ENCODE peak calls at places on chromosomes 3 and 15, in four cellular contexts. M is pancreas, X is glutamatergic neuron, C is HFF-Myc. A is an unnamed sample.

GRCh38 chr15:53872410-53872809 is 105.8 kb upstream of the UNC13C start:
- DNase-seq in C (no peak), X (no peak), M (no peak), A (no peak)

GRCh38 chr3:167705840-167706239 is 28.9 kb downstream of the PDCD10 start:
- DNase-seq in C (no peak), M (no peak), X (no peak), A (no peak)

GRCh38 chr3:149808209-149808829 is 4.7 kb upstream of the RNF13 start:
- DNase-seq in X (peak; percentile 73), M (peak; percentile 66), C (peak; percentile 63), A (peak; percentile 60)

GRCh38 chr3:129289201-129289921 is 10.7 kb downstream of the HMCES start:
- DNase-seq in C (peak; percentile 26), M (no peak), X (no peak), A (no peak)

GRCh38 chr3:24354230-24354629 is 140.4 kb downstream of the THRB start:
- DNase-seq in C (no peak), M (no peak), X (no peak), A (no peak)

GRCh38 chr15:94056314-94056713 is 175.0 kb upstream of the MCTP2 start:
- DNase-seq in C (no peak), X (no peak), M (no peak), A (no peak)

GRCh38 chr3:123780656-123781055 is 103.5 kb downstream of the MYLK start:
- DNase-seq in M (no peak), C (no peak), X (no peak), A (no peak)

GRCh38 chr3:188993140-188993539 is 178.6 kb upstream of the TPRG1 start:
- DNase-seq in X (no peak), C (no peak), M (no peak), A (no peak)

GRCh38 chr15:64246364-64247189 is 83.8 kb upstream of the PPIB start:
- DNase-seq in C (peak; percentile 88), X (no peak), M (no peak), A (no peak)

GRCh38 chr3:23442598-23443383 is 239.7 kb downstream of the UBE2E2 start:
- DNase-seq in X (no peak), C (peak; percentile 53), M (no peak), A (no peak)

GRCh38 chr15:78087944-78088772 is 4.2 kb upstream of the SH2D7 start:
- DNase-seq in X (no peak), M (no peak), C (no peak), A (no peak)

GRCh38 chr3:138031536-138031935 is 21.6 kb downstream of the CLDN18 start:
- DNase-seq in C (no peak), X (no peak), M (no peak), A (no peak)

GRCh38 chr3:45199837-45200648 is 26.0 kb downstream of the TMEM158 start:
- DNase-seq in M (no peak), X (no peak), C (peak; percentile 86), A (no peak)

GRCh38 chr3:144865886-144866285 is 894.3 kb downstream of the DIPK2A start:
- DNase-seq in C (no peak), M (no peak), X (no peak), A (no peak)

DNA sequence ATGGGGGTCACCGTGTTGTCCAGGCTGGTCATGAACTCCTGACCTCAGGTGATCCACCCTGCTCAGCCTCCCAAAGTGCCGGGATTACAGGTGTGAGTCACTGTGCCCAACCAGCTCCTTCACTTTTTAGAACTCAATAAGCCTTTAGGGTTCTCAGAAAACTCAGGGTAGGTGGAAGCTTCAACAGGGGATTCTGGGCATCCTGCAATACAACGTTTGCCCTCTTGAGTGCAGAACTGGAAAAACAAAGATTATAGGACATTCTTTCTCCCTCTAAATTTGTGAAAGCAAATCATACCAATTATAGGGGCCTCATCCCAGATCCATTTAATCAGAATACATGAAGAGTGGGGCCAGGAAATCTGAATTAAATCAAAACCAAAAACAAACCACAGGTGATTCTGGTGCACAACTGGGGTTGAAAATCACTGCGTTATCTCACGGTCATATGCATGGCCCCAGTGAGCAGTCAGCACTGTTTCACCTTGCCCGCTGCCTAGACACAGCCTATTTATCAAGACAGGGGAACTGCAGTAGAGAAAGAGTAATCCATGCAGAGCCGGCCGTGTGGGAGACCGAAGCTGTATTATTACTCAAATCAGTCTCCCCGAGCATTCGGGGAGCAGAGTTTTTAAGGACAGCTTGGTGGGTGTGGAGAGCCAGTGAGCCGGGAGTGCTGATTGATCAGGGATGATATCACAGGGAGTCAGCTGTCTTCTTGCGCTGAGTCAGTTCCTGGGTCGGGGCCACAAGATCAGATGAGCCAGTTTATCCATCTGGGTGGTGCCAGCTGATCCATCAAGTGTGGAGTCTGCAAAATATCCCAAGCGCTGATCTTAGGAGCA is 58.4 kb downstream of the TMEM44 start:
- DNase-seq in X (no peak), C (no peak), M (no peak), A (no peak)
- TF ChIP-seq CTCF in X (peak; percentile 14), C (peak; percentile 9), M (no peak), A (no peak)

GRCh38 chr15:39887832-39888231 is 32.2 kb downstream of the GPR176 start:
- DNase-seq in X (no peak), C (no peak), M (no peak), A (no peak)
- TF ChIP-seq CTCF in X (no peak), C (peak; percentile 43), M (peak; percentile 11), A (no peak)

GRCh38 chr15:85334241-85334640 is 46.2 kb upstream of the AKAP13 start:
- DNase-seq in C (no peak), M (no peak), X (no peak), A (no peak)

GRCh38 chr15:85329561-85330421 is 50.6 kb upstream of the AKAP13 start:
- DNase-seq in C (peak; percentile 92), M (no peak), X (no peak), A (no peak)

GRCh38 chr15:85331666-85332261 is 48.6 kb upstream of the AKAP13 start:
- DNase-seq in X (no peak), M (no peak), C (no peak), A (no peak)

GRCh38 chr15:85333132-85333831 is 47.1 kb upstream of the AKAP13 start:
- DNase-seq in X (no peak), C (peak; percentile 83), M (no peak), A (no peak)

GRCh38 chr15:85330941-85331588 is 49.3 kb upstream of the AKAP13 start:
- DNase-seq in C (peak; percentile 88), X (peak; percentile 73), M (peak; percentile 72), A (peak; percentile 68)
- TF ChIP-seq CTCF in C (peak; percentile 94), X (peak; percentile 63), M (peak; percentile 42), A (peak; percentile 79)

GRCh38 chr3:126939347-126939735 is 43.6 kb upstream of the PLXNA1 start:
- DNase-seq in M (no peak), X (no peak), C (no peak), A (no peak)
- TF ChIP-seq CTCF in M (no peak), X (no peak), C (no peak), A (peak; percentile 25)

GRCh38 chr3:177195941-177196472 is 1.3 kb downstream of the TBL1XR1 start:
- DNase-seq in M (no peak), X (no peak), C (no peak), A (no peak)

GRCh38 chr3:177197934-177198484 is 727 bp upstream of the TBL1XR1 start:
- DNase-seq in M (no peak), C (no peak), X (no peak), A (no peak)

GRCh38 chr3:177197041-177197933 is at the start of gene TBL1XR1:
- DNase-seq in M (peak; percentile 95), C (peak; percentile 77), X (peak; percentile 91), A (peak; percentile 84)

GRCh38 chr3:177195242-177195940 is 1.9 kb downstream of the TBL1XR1 start:
- DNase-seq in C (no peak), M (no peak), X (no peak), A (no peak)

DNA sequence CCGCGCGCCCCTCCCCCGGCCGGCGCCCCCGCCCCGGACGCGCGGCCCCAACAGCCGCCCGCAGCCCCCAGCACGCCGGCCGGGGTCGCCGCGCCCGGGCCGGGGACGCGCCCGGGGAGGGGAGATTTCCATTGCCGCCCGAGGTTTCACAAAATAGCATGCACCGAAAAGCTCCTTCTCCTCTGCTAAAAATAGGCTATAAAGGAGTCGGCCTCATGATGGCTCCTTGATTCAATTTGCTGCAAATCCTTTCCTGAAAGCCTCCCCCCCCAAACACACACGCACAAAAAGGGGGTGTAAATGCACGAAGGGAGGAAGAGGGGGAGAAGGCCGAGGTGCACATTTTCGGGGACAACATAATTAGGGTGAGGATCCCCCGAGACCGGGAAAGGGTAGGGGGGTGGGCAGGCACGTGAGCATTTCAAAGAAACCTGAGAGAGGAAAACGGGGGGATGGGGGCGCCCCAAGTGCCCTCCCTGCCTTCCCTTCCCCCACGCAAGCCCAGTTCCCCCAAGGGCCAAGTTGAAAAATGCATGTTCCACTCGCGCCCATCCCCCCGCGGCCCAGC is 725 bp downstream of the TBL1XR1 start:
- DNase-seq in X (peak; percentile 39), C (no peak), M (peak; percentile 63), A (peak; percentile 33)
- TF ChIP-seq CTCF in X (no peak), C (no peak), M (no peak), A (no peak)

GRCh38 chr3:46966811-46967210 is 9.7 kb downstream of the CCDC12 start:
- DNase-seq in X (no peak), M (no peak), C (no peak), A (no peak)
- TF ChIP-seq CTCF in X (no peak), M (no peak), C (no peak), A (no peak)

GRCh38 chr3:89692601-89693000 is 585.2 kb downstream of the EPHA3 start:
- DNase-seq in C (no peak), X (no peak), M (no peak), A (no peak)

DNA sequence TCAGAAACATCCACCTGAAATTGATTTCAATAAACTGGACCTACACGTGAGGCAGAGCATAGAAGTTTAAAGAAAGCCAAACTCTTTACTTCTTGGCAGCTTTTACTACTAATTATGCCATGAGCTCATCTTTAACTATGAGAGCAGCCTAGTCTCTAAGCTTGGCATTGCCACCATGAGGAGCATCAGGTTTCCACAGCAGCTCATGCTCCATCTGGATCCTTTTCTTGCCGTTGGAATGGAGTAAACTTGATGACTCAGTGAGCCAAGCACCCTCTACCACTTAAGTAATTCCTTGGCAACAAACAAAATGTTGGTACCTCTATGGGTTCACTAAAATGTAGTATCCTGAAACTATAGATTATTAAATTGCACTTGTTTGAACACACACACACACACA is 583.2 kb downstream of the EPHA3 start:
- DNase-seq in C (peak; percentile 9), X (no peak), M (no peak), A (no peak)
- TF ChIP-seq CTCF in C (no peak), X (no peak), M (no peak), A (no peak)

DNA sequence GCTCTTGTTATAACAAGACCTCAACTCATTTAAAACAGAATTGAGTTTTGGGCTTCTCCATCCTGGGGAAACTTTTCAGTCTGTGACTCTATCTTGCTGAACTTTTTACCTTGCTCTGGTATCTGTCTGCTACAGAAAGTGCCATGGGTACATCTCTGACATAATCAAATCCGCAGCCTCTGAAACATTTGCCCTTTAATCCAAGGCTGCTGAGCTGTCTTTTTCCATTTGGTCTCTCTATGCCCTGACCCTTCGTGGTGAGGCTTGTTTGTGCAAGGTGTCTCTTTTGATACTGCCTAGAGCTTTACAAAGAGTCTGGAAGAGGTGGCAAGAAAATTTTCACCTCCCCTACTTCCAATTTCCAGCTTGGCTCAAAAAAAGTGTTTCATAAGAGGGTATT is 11.3 kb downstream of the TMEM108 start:
- DNase-seq in C (no peak), X (no peak), M (no peak), A (no peak)
- TF ChIP-seq CTCF in C (no peak), X (no peak), M (no peak), A (no peak)

DNA sequence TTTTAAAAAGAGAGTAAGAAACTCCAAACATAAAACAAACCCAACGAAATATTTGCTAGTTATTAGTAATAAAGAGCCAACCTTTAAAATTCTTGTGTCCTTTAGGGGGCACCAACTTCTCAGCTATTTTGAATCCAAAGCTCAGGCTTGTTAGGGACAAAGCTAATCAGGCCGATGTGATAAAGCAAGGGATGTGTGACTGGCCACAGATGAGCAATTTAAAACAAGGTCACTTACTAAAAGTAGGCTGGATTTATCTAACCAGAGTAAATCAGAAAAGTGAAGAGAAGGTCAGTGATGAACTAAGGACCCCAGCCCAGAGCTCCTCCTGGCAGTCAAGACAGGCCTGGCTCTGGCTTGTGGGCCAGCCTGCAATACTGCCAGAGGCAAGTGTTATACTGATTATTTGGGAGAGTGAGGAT is 108.5 kb downstream of the CYP19A1 start:
- DNase-seq in M (no peak), C (peak; percentile 24), X (no peak), A (peak; percentile 1)
- TF ChIP-seq CTCF in M (no peak), C (peak; percentile 27), X (no peak), A (peak; percentile 59)